ENCODE peak calls at places on chromosomes 5 and 9, in four cellular contexts. One of them, this sample, is unnamed.

GRCh38 chr9:32992596-32993238 is 8.7 kb downstream of the APTX start:
- DNase-seq in HCT116: no peak
- DNase-seq in CD8-positive, alpha-beta T cell: no peak
- DNase-seq in lung: no peak
- DNase-seq in this sample: peak

GRCh38 chr5:52787600-52788504 is at the start of the genes ITGA1 and PELO:
- DNase-seq in HCT116: peak
- DNase-seq in CD8-positive, alpha-beta T cell: peak
- DNase-seq in lung: peak
- DNase-seq in this sample: peak

GRCh38 chr9:38114905-38115304 is 45.9 kb upstream of the SHB start:
- DNase-seq in HCT116: no peak
- DNase-seq in CD8-positive, alpha-beta T cell: no peak
- DNase-seq in lung: no peak
- DNase-seq in this sample: no peak

GRCh38 chr9:114919611-114920010 is 10.8 kb downstream of the TNFSF8 start:
- DNase-seq in HCT116: no peak
- DNase-seq in CD8-positive, alpha-beta T cell: no peak
- DNase-seq in lung: no peak
- DNase-seq in this sample: no peak

GRCh38 chr5:112371054-112371453 is 48.0 kb downstream of the EPB41L4A start:
- DNase-seq in HCT116: no peak
- DNase-seq in CD8-positive, alpha-beta T cell: no peak
- DNase-seq in lung: no peak
- DNase-seq in this sample: no peak

GRCh38 chr9:17635115-17635890 is 56.4 kb downstream of the SH3GL2 start:
- DNase-seq in HCT116: no peak
- DNase-seq in CD8-positive, alpha-beta T cell: no peak
- DNase-seq in lung: no peak
- DNase-seq in this sample: no peak

GRCh38 chr5:172658869-172659513 is 17.9 kb downstream of the NEURL1B start:
- DNase-seq in HCT116: no peak
- DNase-seq in CD8-positive, alpha-beta T cell: no peak
- DNase-seq in lung: no peak
- DNase-seq in this sample: no peak

GRCh38 chr9:126536836-126537465 is 76.8 kb upstream of the LMX1B start:
- DNase-seq in HCT116: no peak
- DNase-seq in CD8-positive, alpha-beta T cell: no peak
- DNase-seq in lung: no peak
- DNase-seq in this sample: no peak

GRCh38 chr5:56711191-56711590 is 104.2 kb upstream of the MAP3K1 start:
- DNase-seq in HCT116: no peak
- DNase-seq in CD8-positive, alpha-beta T cell: no peak
- DNase-seq in lung: no peak
- DNase-seq in this sample: peak

GRCh38 chr5:17316973-17317459 is 99.6 kb downstream of the BASP1 start:
- DNase-seq in HCT116: no peak
- DNase-seq in CD8-positive, alpha-beta T cell: no peak
- DNase-seq in lung: no peak
- DNase-seq in this sample: peak

GRCh38 chr5:122493091-122493775 is 181.2 kb downstream of the SNCAIP start:
- DNase-seq in HCT116: no peak
- DNase-seq in CD8-positive, alpha-beta T cell: no peak
- DNase-seq in lung: no peak
- DNase-seq in this sample: no peak

GRCh38 chr9:9341203-9341602 is 1271.6 kb downstream of the PTPRD start:
- DNase-seq in HCT116: no peak
- DNase-seq in CD8-positive, alpha-beta T cell: no peak
- DNase-seq in lung: no peak
- DNase-seq in this sample: no peak

GRCh38 chr9:83388346-83388745 is 149.9 kb downstream of the FRMD3 start:
- DNase-seq in HCT116: no peak
- DNase-seq in CD8-positive, alpha-beta T cell: no peak
- DNase-seq in lung: no peak
- DNase-seq in this sample: no peak

GRCh38 chr9:137582286-137582860 is 3.6 kb upstream of the DPH7 start:
- DNase-seq in HCT116: no peak
- DNase-seq in CD8-positive, alpha-beta T cell: no peak
- DNase-seq in lung: no peak
- DNase-seq in this sample: peak

GRCh38 chr9:85666086-85666485 is 75.7 kb downstream of the AGTPBP1 start:
- DNase-seq in HCT116: no peak
- DNase-seq in CD8-positive, alpha-beta T cell: no peak
- DNase-seq in lung: no peak
- DNase-seq in this sample: no peak

GRCh38 chr9:4569101-4569500 is 78.8 kb downstream of the SLC1A1 start:
- DNase-seq in HCT116: no peak
- DNase-seq in CD8-positive, alpha-beta T cell: no peak
- DNase-seq in lung: no peak
- DNase-seq in this sample: no peak
- TF ChIP-seq CTCF in HCT116: no peak
- TF ChIP-seq CTCF in CD8-positive, alpha-beta T cell: no peak
- TF ChIP-seq CTCF in lung: no peak
- TF ChIP-seq CTCF in this sample: no peak

DNA sequence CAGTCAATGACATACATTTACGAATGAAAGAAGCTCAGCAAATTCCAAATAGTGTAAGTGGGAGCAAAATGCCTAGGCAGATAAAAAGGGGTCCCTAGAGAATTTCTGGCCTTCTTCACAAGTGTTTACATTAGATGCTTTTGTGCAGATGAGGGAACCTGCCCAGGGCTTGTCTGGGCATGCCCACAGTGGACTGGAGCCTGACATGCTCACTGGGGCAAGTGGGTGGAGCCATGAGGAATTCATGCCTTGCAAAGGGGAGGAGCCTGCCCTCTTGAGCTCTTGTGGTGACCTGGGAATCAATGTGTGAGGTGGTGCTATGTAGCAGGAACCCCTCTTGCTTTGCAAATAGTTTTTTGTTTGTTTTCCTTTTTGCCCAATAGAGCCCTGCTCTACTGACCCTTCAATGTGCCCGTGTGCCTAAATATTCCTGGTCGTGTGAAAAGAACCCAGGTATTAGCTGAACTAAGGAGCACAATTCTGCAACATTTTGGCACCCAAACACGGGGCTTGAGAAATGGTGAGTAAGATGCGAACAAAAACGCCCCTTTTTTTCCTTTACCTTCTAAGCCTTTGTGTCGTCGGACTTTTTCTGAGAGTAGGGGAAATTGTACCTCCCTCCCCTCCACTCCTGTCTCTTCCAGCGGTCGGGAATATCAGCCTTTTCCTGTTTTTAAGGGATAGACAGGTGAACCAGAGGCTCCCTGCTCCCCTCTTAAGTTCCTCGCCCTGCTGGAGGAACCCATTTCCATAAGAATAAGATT is 433.8 kb upstream of the CDH9 start:
- DNase-seq in HCT116: no peak
- DNase-seq in CD8-positive, alpha-beta T cell: no peak
- DNase-seq in lung: no peak
- DNase-seq in this sample: no peak
- H3K4me3 ChIP-seq in HCT116: peak
- H3K4me3 ChIP-seq in CD8-positive, alpha-beta T cell: no peak
- H3K4me3 ChIP-seq in lung: no peak
- H3K4me3 ChIP-seq in this sample: no peak

GRCh38 chr5:114249838-114250237 is 112.0 kb upstream of the KCNN2 start:
- DNase-seq in HCT116: no peak
- DNase-seq in CD8-positive, alpha-beta T cell: no peak
- DNase-seq in lung: no peak
- DNase-seq in this sample: no peak

GRCh38 chr5:114255275-114255674 is 106.6 kb upstream of the KCNN2 start:
- DNase-seq in HCT116: no peak
- DNase-seq in CD8-positive, alpha-beta T cell: no peak
- DNase-seq in lung: no peak
- DNase-seq in this sample: no peak
- TF ChIP-seq CTCF in HCT116: no peak
- TF ChIP-seq CTCF in CD8-positive, alpha-beta T cell: no peak
- TF ChIP-seq CTCF in lung: no peak
- TF ChIP-seq CTCF in this sample: no peak

GRCh38 chr5:119335261-119335677 is 20.6 kb upstream of the TNFAIP8 start:
- DNase-seq in HCT116: no peak
- DNase-seq in CD8-positive, alpha-beta T cell: no peak
- DNase-seq in lung: no peak
- DNase-seq in this sample: no peak
- H3K4me3 ChIP-seq in HCT116: no peak
- H3K4me3 ChIP-seq in CD8-positive, alpha-beta T cell: peak
- H3K4me3 ChIP-seq in lung: no peak
- H3K4me3 ChIP-seq in this sample: peak

GRCh38 chr5:136802382-136802781 is 437.0 kb upstream of the TRPC7 start:
- DNase-seq in HCT116: no peak
- DNase-seq in CD8-positive, alpha-beta T cell: no peak
- DNase-seq in lung: no peak
- DNase-seq in this sample: peak
- TF ChIP-seq CTCF in HCT116: no peak
- TF ChIP-seq CTCF in CD8-positive, alpha-beta T cell: no peak
- TF ChIP-seq CTCF in lung: no peak
- TF ChIP-seq CTCF in this sample: peak

GRCh38 chr9:14095272-14095671 is 218.7 kb downstream of the NFIB start:
- DNase-seq in HCT116: no peak
- DNase-seq in CD8-positive, alpha-beta T cell: no peak
- DNase-seq in lung: no peak
- DNase-seq in this sample: no peak
- H3K4me3 ChIP-seq in HCT116: no peak
- H3K4me3 ChIP-seq in CD8-positive, alpha-beta T cell: no peak
- H3K4me3 ChIP-seq in lung: no peak
- H3K4me3 ChIP-seq in this sample: no peak

DNA sequence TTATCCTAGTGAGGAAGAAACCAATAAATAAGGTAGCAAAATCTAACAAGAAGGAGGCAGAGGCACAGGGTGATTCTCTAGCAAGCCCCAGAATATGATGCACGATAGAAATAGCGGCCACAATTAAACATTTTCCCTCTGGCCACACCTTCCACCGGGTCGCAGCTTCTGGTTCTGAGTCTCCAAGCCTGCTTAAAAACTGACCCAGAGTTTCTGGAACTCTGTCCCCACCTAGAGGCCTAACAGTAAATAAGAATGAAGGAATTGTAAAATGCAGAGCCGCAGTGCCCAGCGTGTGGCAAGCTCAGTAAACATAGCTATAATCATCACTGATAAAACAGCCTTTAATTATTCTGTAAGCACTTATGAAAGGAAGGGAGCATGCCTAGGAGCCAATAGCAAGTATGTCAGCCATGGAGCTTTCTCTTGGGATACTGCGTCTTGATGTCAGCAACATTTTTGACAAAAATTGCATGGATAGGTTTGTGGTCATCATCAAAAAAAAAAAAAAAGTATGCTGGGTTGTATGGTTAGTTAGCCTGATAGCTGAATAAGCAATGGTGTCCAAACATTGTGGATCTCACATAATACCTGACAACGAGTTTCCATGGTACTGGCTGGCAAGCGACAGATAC is 465.5 kb downstream of the DNAH5 start:
- DNase-seq in HCT116: no peak
- DNase-seq in CD8-positive, alpha-beta T cell: no peak
- DNase-seq in lung: no peak
- DNase-seq in this sample: peak
- TF ChIP-seq CTCF in HCT116: no peak
- TF ChIP-seq CTCF in CD8-positive, alpha-beta T cell: no peak
- TF ChIP-seq CTCF in lung: no peak
- TF ChIP-seq CTCF in this sample: peak

This sample was measured in epithelial cell of esophagus.